ENCODE peak calls at places on chromosomes 12 and 14, in six cellular contexts. J, P, W, E, I and F are unnamed samples.

GRCh38 chr12:23060161-23060560 is 435.2 kb downstream of the ETNK1 start:
- DNase-seq in E (no peak), P (no peak), W (no peak), I (no peak), J (no peak), F (no peak)

GRCh38 chr14:29222671-29223268 is 456.2 kb downstream of the FOXG1 start:
- DNase-seq in W (no peak), P (no peak), I (peak), E (peak), J (peak), F (peak)

GRCh38 chr12:4037747-4038312 is 164.6 kb upstream of the PARP11 start:
- DNase-seq in P (no peak), E (peak), I (peak), J (no peak), W (no peak), F (peak)

GRCh38 chr14:72621387-72622065 is 272.4 kb downstream of the DPF3 start:
- DNase-seq in W (no peak), J (no peak), P (no peak), E (no peak), I (no peak), F (peak)

GRCh38 chr14:86501611-86502010 is 971.7 kb downstream of the FLRT2 start:
- DNase-seq in W (no peak), P (peak), E (no peak), J (no peak), I (no peak), F (no peak)

GRCh38 chr12:14665354-14666348 is 30.7 kb downstream of the GUCY2C start:
- DNase-seq in P (no peak), W (no peak), E (no peak), J (peak), I (no peak), F (peak)

GRCh38 chr12:109589691-109590245 is 16.2 kb downstream of the MVK start:
- DNase-seq in W (no peak), E (no peak), J (no peak), I (no peak), P (no peak), F (no peak)

GRCh38 chr12:124625867-124626675 is 58.7 kb upstream of the NCOR2 start:
- DNase-seq in I (peak), W (no peak), J (no peak), P (no peak), E (no peak), F (peak)

GRCh38 chr14:103928011-103928890 is at the start of gene TDRD9:
- DNase-seq in J (no peak), E (no peak), I (no peak), P (no peak), W (no peak), F (no peak)

GRCh38 chr14:32073537-32074189 is 3.4 kb upstream of the ARHGAP5 start:
- DNase-seq in P (peak), I (peak), J (no peak), E (peak), W (peak), F (peak)

GRCh38 chr14:32567543-32568384 is 238.7 kb downstream of the AKAP6 start:
- DNase-seq in P (no peak), I (no peak), J (no peak), W (no peak), E (no peak), F (no peak)

GRCh38 chr12:109687250-109687649 is 26.4 kb upstream of the FAM222A start:
- DNase-seq in I (no peak), P (no peak), W (no peak), J (no peak), E (no peak), F (no peak)

GRCh38 chr14:50040401-50040775 is 76.0 kb downstream of the VCPKMT start:
- DNase-seq in I (no peak), J (no peak), E (no peak), W (no peak), P (peak), F (no peak)

GRCh38 chr14:20745571-20746358 is at the start of gene EDDM3A:
- DNase-seq in E (no peak), I (no peak), P (no peak), W (no peak), J (no peak), F (no peak)

GRCh38 chr12:102322254-102322653 is 124.6 kb upstream of the PMCH start:
- DNase-seq in E (no peak), I (no peak), P (no peak), J (no peak), W (no peak), F (peak)

GRCh38 chr14:81165188-81165587 is 55.6 kb downstream of the GTF2A1 start:
- DNase-seq in P (no peak), I (no peak), E (peak), J (no peak), W (no peak), F (no peak)

GRCh38 chr12:6699989-6700645 is 498 bp downstream of the PIANP start:
- DNase-seq in W (no peak), P (no peak), J (peak), I (no peak), E (peak), F (peak)

GRCh38 chr12:50620050-50620974 is 115.5 kb downstream of the DIP2B start:
- DNase-seq in P (no peak), I (peak), E (peak), W (no peak), J (no peak), F (peak)